ENCODE peak calls at places on chromosomes 12 and 14, in six cellular contexts. I is DND-41, Q is psoas muscle, X is tibial artery, B is uterus, M is left ventricle myocardium inferior. N is an unnamed sample. For H3K4me1, the result is how much of the 10 kb centered on the place peaks cover.

GRCh38 chr12:121145221-121145620 is 12.5 kb downstream of the P2RX7 start:
- DNase-seq in X (no peak), I (peak), M (no peak), B (no peak), Q (no peak), N (no peak)

GRCh38 chr12:82359115-82359478 is 768 bp downstream of the METTL25 start:
- DNase-seq in M (no peak), X (no peak), B (no peak), Q (peak), I (peak), N (peak)

GRCh38 chr12:91432079-91432478 is 249.5 kb upstream of the DCN start:
- DNase-seq in M (no peak), Q (no peak), X (no peak), I (no peak), B (no peak), N (no peak)

GRCh38 chr12:1595026-1595561 is 713 bp upstream of the FBXL14 start:
- DNase-seq in Q (no peak), I (no peak), X (no peak), B (peak), M (no peak), N (peak)

GRCh38 chr12:51395283-51396230 is 4.4 kb upstream of the GALNT6 start:
- DNase-seq in X (no peak), M (no peak), B (no peak), I (peak), Q (no peak), N (no peak)

GRCh38 chr12:103877288-103877687 is 36.3 kb upstream of the NT5DC3 start:
- DNase-seq in X (no peak), Q (no peak), I (no peak), B (no peak), M (no peak), N (no peak)

GRCh38 chr14:100473249-100473648 is 114.0 kb downstream of the BEGAIN start:
- DNase-seq in Q (no peak), I (no peak), B (no peak), X (no peak), M (no peak), N (no peak)

GRCh38 chr14:75344396-75344795 is 65.8 kb downstream of the FOS start:
- DNase-seq in X (no peak), B (no peak), M (no peak), Q (no peak), I (no peak), N (no peak)

GRCh38 chr12:62720661-62721330 is 214.2 kb downstream of the PPM1H start:
- DNase-seq in I (no peak), X (no peak), B (no peak), M (no peak), Q (no peak), N (no peak)

GRCh38 chr12:851913-852312 is 97.6 kb downstream of the RAD52 start:
- DNase-seq in I (no peak), B (no peak), M (no peak), X (no peak), Q (no peak), N (no peak)

GRCh38 chr14:81323621-81324400 is 76.3 kb downstream of the STON2 start:
- DNase-seq in B (no peak), M (no peak), Q (no peak), X (no peak), I (no peak), N (no peak)

GRCh38 chr12:68868043-68868790 is 60.2 kb downstream of the MDM2 start:
- DNase-seq in Q (no peak), X (no peak), M (no peak), B (no peak), I (no peak), N (no peak)

GRCh38 chr12:85782711-85783110 is 53.5 kb downstream of the RASSF9 start:
- DNase-seq in X (no peak), I (no peak), M (no peak), Q (no peak), B (no peak), N (no peak)

GRCh38 chr14:54715811-54716210 is 148.9 kb downstream of the SAMD4A start:
- DNase-seq in X (no peak), I (no peak), Q (no peak), M (no peak), B (no peak), N (no peak)

GRCh38 chr12:2284321-2284813 is 231.6 kb downstream of the CACNA1C start:
- DNase-seq in I (no peak), X (peak), B (no peak), M (no peak), Q (no peak), N (no peak)

GRCh38 chr14:76391981-76392690 is 16.2 kb downstream of the ESRRB start:
- DNase-seq in B (no peak), Q (no peak), M (no peak), I (no peak), X (no peak), N (no peak)

GRCh38 chr14:68986926-68987652 is 8.0 kb upstream of the ACTN1 start:
- DNase-seq in I (no peak), X (no peak), B (no peak), M (no peak), Q (no peak), N (no peak)

GRCh38 chr12:111427417-111428074 is 21.8 kb downstream of the SH2B3 start:
- DNase-seq in M (no peak), I (no peak), X (no peak), B (no peak), Q (no peak), N (no peak)

GRCh38 chr12:47316609-47317049 is 236.9 kb upstream of the AMIGO2 start:
- DNase-seq in Q (no peak), I (no peak), B (no peak), M (no peak), X (no peak), N (no peak)

GRCh38 chr14:68081489-68081888 is 261.9 kb downstream of the RAD51B start:
- DNase-seq in X (no peak), I (no peak), Q (no peak), B (no peak), M (no peak), N (no peak)

GRCh38 chr14:91897121-91897701 is 29.9 kb upstream of the TC2N start:
- DNase-seq in I (no peak), Q (peak), B (peak), M (peak), X (peak), N (no peak)

GRCh38 chr12:80634903-80635302 is 72.5 kb upstream of the MYF6 start:
- DNase-seq in M (no peak), Q (peak), X (no peak), I (no peak), B (no peak), N (no peak)

GRCh38 chr12:67377541-67377940 is 108.4 kb downstream of the CAND1 start:
- DNase-seq in M (no peak), Q (no peak), I (no peak), B (no peak), X (no peak), N (no peak)
- H3K27ac ChIP-seq in M (no peak), Q (no peak), I (no peak), B (no peak), X (no peak), N (no peak)

DNA sequence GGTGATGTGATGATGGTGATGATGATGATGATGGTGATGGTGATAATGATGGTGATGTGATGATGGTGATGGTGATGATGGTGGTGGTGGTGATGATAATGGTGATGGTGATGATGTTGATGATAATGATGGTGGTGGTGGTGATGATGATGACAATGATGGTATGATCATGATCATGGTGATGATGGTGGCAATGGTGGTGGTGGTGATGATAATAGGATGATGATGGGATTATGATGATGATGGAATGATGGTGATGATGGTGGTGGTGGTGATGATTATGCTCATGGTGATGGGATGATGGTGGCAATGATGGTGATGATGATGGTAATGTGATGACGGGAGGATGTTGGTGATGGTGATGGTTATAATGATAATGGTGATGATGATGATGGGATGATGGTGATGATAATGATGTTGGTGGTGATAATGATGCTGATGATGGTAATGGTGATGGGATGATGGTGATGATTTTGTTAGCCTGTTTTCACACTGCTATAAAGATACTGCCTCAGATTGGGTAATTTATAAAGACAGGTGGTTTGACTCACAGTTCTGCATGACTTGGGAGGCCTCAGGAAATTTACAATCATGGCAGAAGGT is 314.8 kb upstream of the SFSWAP start:
- DNase-seq in M (no peak), I (no peak), B (no peak), Q (no peak), X (no peak), N (no peak)
- H3K4me1 ChIP-seq in M (under half), I (under half), B (under half), Q (under half), X (under half), N (under half)

GRCh38 chr12:106292339-106292738 is 10.2 kb upstream of the TCP11L2 start:
- DNase-seq in X (no peak), I (no peak), M (no peak), B (no peak), Q (no peak), N (no peak)
- H3K27ac ChIP-seq in X (no peak), I (no peak), M (no peak), B (no peak), Q (no peak), N (no peak)

DNA sequence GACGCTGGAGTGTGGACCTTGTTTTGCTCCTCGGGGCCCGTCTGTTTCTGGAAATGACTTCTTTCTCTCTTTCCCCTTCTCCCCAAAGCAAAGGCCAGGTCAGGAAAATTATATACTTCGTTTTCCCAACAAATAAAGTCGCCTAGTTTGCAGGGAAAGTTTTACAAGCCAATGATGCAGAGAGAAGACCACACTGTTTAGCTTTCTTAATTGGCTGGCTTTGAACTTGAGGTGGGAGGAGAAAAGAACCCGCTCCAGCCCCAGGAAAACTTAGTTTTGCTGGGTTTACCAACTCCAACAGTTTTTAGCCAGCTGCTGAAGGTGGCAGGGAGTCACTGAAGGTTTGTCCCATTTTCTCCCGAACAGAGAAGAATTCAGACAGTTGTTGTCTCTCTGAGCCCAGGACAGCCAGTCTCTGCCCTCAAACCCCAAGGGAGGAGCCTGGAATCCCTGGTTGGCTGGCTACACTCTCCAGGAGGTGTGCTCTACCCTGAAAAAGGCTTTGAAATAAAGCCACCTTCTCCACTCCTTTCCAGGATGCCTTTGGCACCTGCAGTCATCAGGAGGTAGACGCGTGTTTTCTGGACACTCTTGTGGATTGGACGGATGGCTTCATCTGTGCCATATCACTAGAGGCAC is 24.8 kb downstream of the BCL11B start:
- DNase-seq in M (no peak), X (no peak), I (no peak), B (no peak), Q (no peak), N (no peak)
- H3K4me1 ChIP-seq in M (under half), X (under half), I (under half), B (under half), Q (under half), N (under half)

DNA sequence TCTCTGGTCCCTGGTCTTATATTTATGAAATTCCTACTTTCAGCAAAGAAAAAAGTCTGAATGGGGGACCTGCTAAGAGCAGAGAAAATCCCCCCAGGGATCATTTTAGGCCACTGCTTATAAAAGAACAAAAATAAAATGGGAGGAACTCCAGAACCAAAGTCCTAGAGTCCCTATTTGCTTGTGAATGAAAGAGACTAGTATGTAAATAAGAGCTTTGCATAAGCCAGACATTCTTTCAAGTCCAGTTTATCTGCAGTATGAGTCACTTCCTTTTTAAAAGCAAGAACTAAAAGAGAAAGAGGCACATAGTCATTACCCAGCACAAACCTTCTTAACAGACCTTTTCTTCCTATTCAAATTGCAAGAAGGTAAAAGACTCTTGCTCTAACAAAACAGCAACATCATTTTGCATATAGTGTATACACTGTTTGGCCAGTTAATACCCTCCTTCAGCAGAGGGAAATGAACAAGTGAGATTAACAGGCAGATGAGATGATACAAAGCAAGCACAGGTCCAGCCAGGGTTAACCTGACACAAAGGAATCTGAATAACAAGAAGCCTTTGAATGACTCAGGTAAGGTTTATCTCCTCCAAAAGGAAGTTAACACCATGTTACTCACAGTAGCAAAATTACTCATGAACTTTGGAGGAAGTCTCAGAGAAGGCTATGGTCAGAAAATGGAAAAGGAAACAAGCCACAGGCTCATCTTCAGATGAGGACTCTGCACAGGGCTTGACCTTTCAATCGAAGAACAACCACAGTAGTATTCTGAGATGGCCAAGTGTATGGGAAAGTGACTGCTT is 87.3 kb downstream of the PHLDA1 start:
- DNase-seq in M (no peak), X (no peak), I (no peak), Q (no peak), B (no peak), N (peak)
- H3K27ac ChIP-seq in M (peak), X (no peak), I (peak), Q (no peak), B (peak), N (peak)

GRCh38 chr12:6067152-6067916 is 57.1 kb downstream of the VWF start:
- DNase-seq in X (peak), Q (no peak), I (no peak), B (peak), M (no peak), N (no peak)

GRCh38 chr12:6070472-6071257 is 53.8 kb downstream of the VWF start:
- DNase-seq in B (no peak), X (no peak), Q (no peak), M (no peak), I (no peak), N (no peak)

GRCh38 chr12:6068226-6068625 is 56.2 kb downstream of the VWF start:
- DNase-seq in M (no peak), B (no peak), I (no peak), X (no peak), Q (no peak), N (no peak)

GRCh38 chr12:6072302-6072752 is 52.1 kb downstream of the VWF start:
- DNase-seq in Q (no peak), M (no peak), I (no peak), B (no peak), X (no peak), N (no peak)

DNA sequence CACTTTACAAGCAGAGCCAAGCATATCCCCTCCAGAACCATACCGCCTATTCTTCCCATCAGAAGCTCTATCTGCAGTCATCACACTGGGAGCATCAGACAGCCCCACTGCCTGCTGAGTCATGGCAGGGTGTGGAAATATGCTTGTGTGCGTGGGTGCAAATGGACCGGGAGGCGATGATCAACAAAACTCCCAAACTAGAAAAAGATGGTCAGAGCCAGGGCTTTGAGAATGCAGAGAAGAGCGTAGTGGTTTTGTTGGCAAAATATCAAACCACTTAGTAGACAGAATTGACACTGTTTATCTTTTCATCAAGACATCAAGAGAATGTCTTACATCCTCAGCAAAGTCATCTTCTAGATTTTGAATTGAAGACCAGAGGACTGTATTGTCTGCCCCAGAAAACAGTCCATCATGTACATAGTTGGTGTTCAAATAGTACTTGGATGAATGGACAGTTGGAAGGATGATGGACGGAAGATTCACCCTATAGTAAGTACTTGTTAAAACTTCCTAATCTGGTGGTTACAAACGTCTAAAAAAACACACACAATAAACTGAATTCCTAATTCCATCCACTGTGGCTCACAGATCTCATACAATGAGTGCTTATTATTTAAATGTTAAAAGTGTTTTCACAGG is 54.9 kb downstream of the VWF start:
- DNase-seq in B (no peak), Q (no peak), X (peak), M (no peak), I (no peak), N (no peak)
- H3K4me1 ChIP-seq in B (under half), Q (under half), X (under half), M (half or more), I (under half), N (under half)

DNA sequence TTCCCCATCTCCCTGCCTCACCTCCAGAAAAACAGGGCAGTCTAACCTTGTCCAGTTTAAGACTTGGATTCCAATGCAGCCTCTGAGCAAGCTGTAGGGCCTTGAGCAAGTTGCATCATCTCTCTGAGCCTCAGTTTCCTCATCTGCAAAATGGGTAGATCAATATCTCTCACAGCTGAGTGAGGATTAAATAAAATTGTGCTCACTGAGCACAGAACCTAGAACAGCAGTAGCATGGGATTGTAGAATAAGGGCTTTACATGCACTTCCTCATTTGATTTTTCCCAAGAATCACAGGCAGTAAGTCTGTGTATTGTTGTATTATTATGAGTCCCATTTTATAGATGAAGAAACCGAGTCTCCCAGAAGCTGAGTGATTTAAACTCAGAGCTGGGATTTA is 2.0 kb downstream of the DTX1 start:
- DNase-seq in I (no peak), X (no peak), B (no peak), Q (no peak), M (no peak), N (peak)
- H3K27ac ChIP-seq in I (peak), X (no peak), B (no peak), Q (no peak), M (no peak), N (peak)